ENCODE peak calls at places on chromosomes 4 and X, in nine cellular contexts. W, N, X, J, E, C, M, U and K are unnamed samples.

GRCh38 chr4:2408401-2408958 is 10.0 kb downstream of the ZFYVE28 start:
- DNase-seq in X (no peak), C (no peak), J (peak), E (no peak), W (peak), M (no peak), N (no peak), U (no peak), K (no peak)

GRCh38 chrX:48045410-48046311 is 25.8 kb downstream of the ZNF630 start:
- DNase-seq in W (no peak), J (peak), M (no peak), C (no peak), N (no peak), X (no peak), E (no peak), U (no peak), K (no peak)

GRCh38 chrX:39677585-39677984 is 420.2 kb downstream of the BCOR start:
- DNase-seq in C (no peak), U (no peak), W (no peak), M (no peak), E (no peak), X (no peak), J (no peak), N (no peak), K (no peak)

GRCh38 chr4:153114771-153115321 is 89.4 kb upstream of the TRIM2 start:
- DNase-seq in M (no peak), X (peak), U (no peak), J (peak), N (no peak), C (no peak), E (no peak), W (peak), K (peak)

GRCh38 chr4:4825431-4825830 is 34.0 kb upstream of the MSX1 start:
- DNase-seq in M (no peak), X (no peak), N (no peak), C (no peak), J (no peak), E (no peak), U (no peak), W (no peak), K (no peak)

GRCh38 chr4:87005369-87005689 is 70.5 kb downstream of the AFF1 start:
- DNase-seq in M (no peak), W (no peak), X (no peak), N (no peak), E (no peak), J (no peak), U (no peak), C (no peak), K (no peak)

GRCh38 chr4:54077812-54078211 is 13.4 kb upstream of the CHIC2 start:
- DNase-seq in U (no peak), N (no peak), J (peak), M (no peak), X (no peak), C (no peak), W (no peak), E (no peak), K (no peak)

GRCh38 chr4:38161208-38162113 is 201.3 kb downstream of the PTTG2 start:
- DNase-seq in X (no peak), E (no peak), N (no peak), M (no peak), U (no peak), J (no peak), C (no peak), W (no peak), K (no peak)

GRCh38 chr4:146472404-146472803 is 49.3 kb downstream of the SLC10A7 start:
- DNase-seq in C (peak), E (no peak), X (no peak), M (no peak), N (no peak), U (no peak), J (no peak), W (no peak), K (no peak)

GRCh38 chr4:99078336-99078735 is 10.3 kb downstream of the ADH5 start:
- DNase-seq in C (no peak), E (no peak), U (no peak), J (no peak), X (no peak), N (no peak), W (no peak), M (no peak), K (no peak)

GRCh38 chr4:26088433-26088928 is 174.5 kb downstream of the SMIM20 start:
- DNase-seq in W (peak), M (no peak), X (no peak), U (no peak), N (no peak), E (no peak), C (no peak), J (peak), K (no peak)

GRCh38 chr4:180363817-180364216 is 1879.4 kb upstream of the TENM3 start:
- DNase-seq in W (no peak), U (no peak), C (no peak), X (no peak), M (no peak), N (no peak), J (no peak), E (no peak), K (no peak)

GRCh38 chr4:24559032-24559821 is 25.1 kb downstream of the DHX15 start:
- DNase-seq in N (no peak), U (no peak), X (no peak), C (no peak), M (no peak), J (no peak), W (no peak), E (no peak), K (no peak)

GRCh38 chr4:3037957-3038451 is 36.3 kb downstream of the HTT-AS start:
- DNase-seq in W (no peak), E (peak), N (no peak), C (no peak), X (no peak), J (peak), M (no peak), U (no peak), K (peak)

GRCh38 chrX:107448625-107449468 is 605 bp upstream of the FRMPD3 start:
- DNase-seq in C (no peak), E (peak), J (peak), N (no peak), W (peak), X (no peak), U (no peak), M (peak), K (no peak)

GRCh38 chrX:147853701-147854100 is 58.0 kb upstream of the FMR1 start:
- DNase-seq in C (no peak), W (no peak), N (no peak), U (no peak), X (no peak), M (no peak), E (no peak), J (no peak), K (no peak)

GRCh38 chrX:113675278-113675677 is 834.6 kb upstream of the AMOT start:
- DNase-seq in U (no peak), C (no peak), W (no peak), N (no peak), X (no peak), M (no peak), J (no peak), E (no peak), K (no peak)